ENCODE peak calls at places on chromosomes 12 and 14, in seven cellular contexts. One of them, this sample, is unnamed.

GRCh38 chr12:59657266-59657665 is 61.4 kb downstream of the SLC16A7 start:
- DNase-seq in SW480: no peak
- DNase-seq in fibroblast of lung: peak; percentile 8
- DNase-seq in NCI-H446: no peak
- DNase-seq in left lung: no peak
- DNase-seq in D341Med: no peak
- DNase-seq in stimulated activated CD4-positive, alpha-beta T cell treated with anti-CD3 and anti-CD28 coated beads, Interleukin-12 subunit alpha, Interleukin-12 subunit beta, amount 100 ng/mL, for 24 hours: no peak
- DNase-seq in this sample: no peak

GRCh38 chr14:38721822-38722431 is 381.1 kb downstream of the SEC23A start:
- DNase-seq in SW480: peak; percentile 20
- DNase-seq in fibroblast of lung: peak; percentile 56
- DNase-seq in NCI-H446: peak; percentile 55
- DNase-seq in left lung: no peak
- DNase-seq in D341Med: peak; percentile 66
- DNase-seq in stimulated activated CD4-positive, alpha-beta T cell treated with anti-CD3 and anti-CD28 coated beads, Interleukin-12 subunit alpha, Interleukin-12 subunit beta, amount 100 ng/mL, for 24 hours: no peak
- DNase-seq in this sample: peak; percentile 8

GRCh38 chr14:21060590-21061346 is 3.1 kb downstream of the RNASE8 start:
- DNase-seq in SW480: no peak
- DNase-seq in fibroblast of lung: no peak
- DNase-seq in NCI-H446: no peak
- DNase-seq in left lung: no peak
- DNase-seq in D341Med: no peak
- DNase-seq in stimulated activated CD4-positive, alpha-beta T cell treated with anti-CD3 and anti-CD28 coated beads, Interleukin-12 subunit alpha, Interleukin-12 subunit beta, amount 100 ng/mL, for 24 hours: no peak
- DNase-seq in this sample: no peak

GRCh38 chr14:72476657-72477499 is 417.0 kb downstream of the DPF3 start:
- DNase-seq in SW480: peak; percentile 88
- DNase-seq in fibroblast of lung: peak; percentile 39
- DNase-seq in NCI-H446: no peak
- DNase-seq in left lung: no peak
- DNase-seq in D341Med: no peak
- DNase-seq in stimulated activated CD4-positive, alpha-beta T cell treated with anti-CD3 and anti-CD28 coated beads, Interleukin-12 subunit alpha, Interleukin-12 subunit beta, amount 100 ng/mL, for 24 hours: peak; percentile 44
- DNase-seq in this sample: no peak

GRCh38 chr12:96218989-96219678 is 25.0 kb downstream of the ELK3 start:
- DNase-seq in SW480: peak; percentile 56
- DNase-seq in fibroblast of lung: no peak
- DNase-seq in NCI-H446: no peak
- DNase-seq in left lung: no peak
- DNase-seq in D341Med: no peak
- DNase-seq in stimulated activated CD4-positive, alpha-beta T cell treated with anti-CD3 and anti-CD28 coated beads, Interleukin-12 subunit alpha, Interleukin-12 subunit beta, amount 100 ng/mL, for 24 hours: no peak
- DNase-seq in this sample: no peak

GRCh38 chr14:99327050-99327449 is 55.1 kb upstream of the BCL11B start:
- DNase-seq in SW480: no peak
- DNase-seq in fibroblast of lung: no peak
- DNase-seq in NCI-H446: no peak
- DNase-seq in left lung: no peak
- DNase-seq in D341Med: no peak
- DNase-seq in stimulated activated CD4-positive, alpha-beta T cell treated with anti-CD3 and anti-CD28 coated beads, Interleukin-12 subunit alpha, Interleukin-12 subunit beta, amount 100 ng/mL, for 24 hours: no peak
- DNase-seq in this sample: no peak

GRCh38 chr14:74425525-74426201 is 347 bp downstream of the SYNDIG1L start:
- DNase-seq in SW480: no peak
- DNase-seq in fibroblast of lung: no peak
- DNase-seq in NCI-H446: no peak
- DNase-seq in left lung: peak; percentile 84
- DNase-seq in D341Med: peak; percentile 63
- DNase-seq in stimulated activated CD4-positive, alpha-beta T cell treated with anti-CD3 and anti-CD28 coated beads, Interleukin-12 subunit alpha, Interleukin-12 subunit beta, amount 100 ng/mL, for 24 hours: peak; percentile 18
- DNase-seq in this sample: no peak

GRCh38 chr12:89245090-89245489 is 107.2 kb downstream of the DUSP6 start:
- DNase-seq in SW480: no peak
- DNase-seq in fibroblast of lung: peak; percentile 25
- DNase-seq in NCI-H446: no peak
- DNase-seq in left lung: no peak
- DNase-seq in D341Med: no peak
- DNase-seq in stimulated activated CD4-positive, alpha-beta T cell treated with anti-CD3 and anti-CD28 coated beads, Interleukin-12 subunit alpha, Interleukin-12 subunit beta, amount 100 ng/mL, for 24 hours: no peak
- DNase-seq in this sample: no peak

GRCh38 chr12:109727039-109727723 is 13.6 kb downstream of the FAM222A start:
- DNase-seq in SW480: no peak
- DNase-seq in fibroblast of lung: no peak
- DNase-seq in NCI-H446: no peak
- DNase-seq in left lung: peak; percentile 45
- DNase-seq in D341Med: no peak
- DNase-seq in stimulated activated CD4-positive, alpha-beta T cell treated with anti-CD3 and anti-CD28 coated beads, Interleukin-12 subunit alpha, Interleukin-12 subunit beta, amount 100 ng/mL, for 24 hours: no peak
- DNase-seq in this sample: no peak

GRCh38 chr14:77086017-77086727 is 11.9 kb upstream of the CIPC start:
- DNase-seq in SW480: peak; percentile 54
- DNase-seq in fibroblast of lung: no peak
- DNase-seq in NCI-H446: no peak
- DNase-seq in left lung: no peak
- DNase-seq in D341Med: no peak
- DNase-seq in stimulated activated CD4-positive, alpha-beta T cell treated with anti-CD3 and anti-CD28 coated beads, Interleukin-12 subunit alpha, Interleukin-12 subunit beta, amount 100 ng/mL, for 24 hours: no peak
- DNase-seq in this sample: no peak

GRCh38 chr14:90534091-90534837 is 137.4 kb downstream of the CALM1 start:
- DNase-seq in SW480: peak; percentile 59
- DNase-seq in fibroblast of lung: no peak
- DNase-seq in NCI-H446: no peak
- DNase-seq in left lung: no peak
- DNase-seq in D341Med: no peak
- DNase-seq in stimulated activated CD4-positive, alpha-beta T cell treated with anti-CD3 and anti-CD28 coated beads, Interleukin-12 subunit alpha, Interleukin-12 subunit beta, amount 100 ng/mL, for 24 hours: no peak
- DNase-seq in this sample: no peak

GRCh38 chr14:52071675-52072074 is 2.8 kb upstream of the NID2 start:
- DNase-seq in SW480: peak; percentile 9
- DNase-seq in fibroblast of lung: peak; percentile 83
- DNase-seq in NCI-H446: no peak
- DNase-seq in left lung: no peak
- DNase-seq in D341Med: no peak
- DNase-seq in stimulated activated CD4-positive, alpha-beta T cell treated with anti-CD3 and anti-CD28 coated beads, Interleukin-12 subunit alpha, Interleukin-12 subunit beta, amount 100 ng/mL, for 24 hours: no peak
- DNase-seq in this sample: no peak

GRCh38 chr12:91178139-91178561 is 4.5 kb downstream of the DCN start:
- DNase-seq in SW480: peak; percentile 9
- DNase-seq in fibroblast of lung: peak; percentile 79
- DNase-seq in NCI-H446: peak; percentile 19
- DNase-seq in left lung: no peak
- DNase-seq in D341Med: peak; percentile 28
- DNase-seq in stimulated activated CD4-positive, alpha-beta T cell treated with anti-CD3 and anti-CD28 coated beads, Interleukin-12 subunit alpha, Interleukin-12 subunit beta, amount 100 ng/mL, for 24 hours: no peak
- DNase-seq in this sample: peak; percentile 1

This sample was measured in NCI-H1694.